ENCODE peak calls at places on chromosome 15, in five cellular contexts. W is MCF 10A, E is midbrain, U is glomerular endothelial cell, D is COR-L47. H is an unnamed sample.

GRCh38 chr15:47439146-47439869 is 278.0 kb upstream of the SEMA6D start:
- DNase-seq in E (no peak), D (no peak), W (no peak), U (no peak), H (no peak)

GRCh38 chr15:69537888-69538287 is 85.3 kb downstream of the RPLP1 start:
- DNase-seq in W (no peak), D (no peak), U (no peak), E (no peak), H (no peak)

GRCh38 chr15:43215961-43216360 is 4.9 kb downstream of the EPB42 start:
- DNase-seq in W (no peak), D (no peak), U (no peak), E (no peak), H (no peak)

GRCh38 chr15:79897701-79898113 is 893 bp upstream of the MTHFS start:
- DNase-seq in E (no peak), U (no peak), D (no peak), W (no peak), H (no peak)

GRCh38 chr15:68819451-68820204 is 1.1 kb downstream of the ANP32A start:
- DNase-seq in D (peak; percentile 47), W (peak; percentile 70), E (peak; percentile 75), U (no peak), H (peak; percentile 58)

GRCh38 chr15:65318870-65319356 is 14.4 kb downstream of the RNU5B-1 start:
- DNase-seq in W (peak; percentile 83), U (no peak), E (peak; percentile 90), D (peak; percentile 68), H (peak; percentile 67)

GRCh38 chr15:62985768-62986167 is 56.8 kb upstream of the TPM1 start:
- DNase-seq in W (no peak), U (no peak), E (no peak), D (no peak), H (no peak)

GRCh38 chr15:80689716-80690115 is 5.4 kb upstream of the ABHD17C start:
- DNase-seq in W (no peak), U (no peak), D (no peak), E (no peak), H (no peak)

GRCh38 chr15:53130943-53131342 is 340.8 kb upstream of the ONECUT1 start:
- DNase-seq in U (no peak), W (no peak), D (no peak), E (no peak), H (no peak)

GRCh38 chr15:25623708-25624107 is 184.9 kb upstream of the UBE3A start:
- DNase-seq in W (no peak), E (no peak), U (no peak), D (no peak), H (no peak)

GRCh38 chr15:61659571-61660190 is 400.6 kb downstream of the VPS13C start:
- DNase-seq in E (no peak), D (no peak), W (peak; percentile 46), U (no peak), H (no peak)

GRCh38 chr15:68524753-68525584 is 53.8 kb upstream of the CORO2B start:
- DNase-seq in E (no peak), D (no peak), W (no peak), U (no peak), H (no peak)

GRCh38 chr15:98592136-98592535 is 56.2 kb upstream of the IGF1R start:
- DNase-seq in D (no peak), U (no peak), E (no peak), W (no peak), H (no peak)

GRCh38 chr15:68315495-68316007 is 38.0 kb downstream of the FEM1B start:
- DNase-seq in W (no peak), D (peak; percentile 68), U (no peak), E (no peak), H (peak; percentile 33)

GRCh38 chr15:74609938-74610301 is 5.7 kb upstream of the CLK3 start:
- DNase-seq in U (no peak), W (no peak), D (no peak), E (no peak), H (no peak)

GRCh38 chr15:75723171-75723846 is 10.7 kb upstream of the CSPG4 start:
- DNase-seq in E (no peak), U (no peak), W (no peak), D (peak; percentile 61), H (peak; percentile 4)

GRCh38 chr15:51861557-51862350 is 32.3 kb downstream of the TMOD3 start:
- DNase-seq in E (no peak), U (no peak), W (peak; percentile 64), D (no peak), H (no peak)

GRCh38 chr15:42100021-42100800 is 5.8 kb upstream of the PLA2G4D start:
- DNase-seq in D (no peak), U (no peak), W (peak; percentile 13), E (no peak), H (no peak)

GRCh38 chr15:77027111-77027696 is 32.3 kb downstream of the PSTPIP1 start:
- DNase-seq in U (no peak), W (no peak), D (no peak), E (no peak), H (no peak)